ENCODE peak calls at places on chromosomes 1 and 21, in five cellular contexts. C is hepatocyte, W is lung, S is cardiac muscle cell, N is A549. H is an unnamed sample. For H3K9me3 and H3K4me1, the result is how much of the 10 kb centered on the place peaks cover.

GRCh38 chr1:84428220-84428619 is 29.9 kb downstream of the DNASE2B start:
- DNase-seq in C (no peak), W (no peak), S (no peak), N (no peak), H (no peak)

GRCh38 chr1:147496571-147496970 is 44.7 kb upstream of the BCL9 start:
- DNase-seq in C (peak), W (peak), S (peak), N (peak), H (no peak)

GRCh38 chr1:5856246-5856815 is 135.9 kb downstream of the NPHP4 start:
- DNase-seq in C (no peak), W (no peak), S (peak), N (no peak), H (no peak)

GRCh38 chr1:198575715-198576641 is 35.5 kb upstream of the ATP6V1G3 start:
- DNase-seq in C (no peak), W (no peak), S (no peak), N (no peak), H (no peak)

GRCh38 chr1:239816090-239816812 is 275.4 kb upstream of the FMN2 start:
- DNase-seq in C (peak), W (peak), S (peak), N (peak), H (no peak)

GRCh38 chr1:19648689-19649088 is 4.6 kb downstream of the NBL1 start:
- DNase-seq in C (peak), W (no peak), S (no peak), N (no peak), H (no peak)

GRCh38 chr1:219227731-219228419 is 54.2 kb downstream of the LYPLAL1 start:
- DNase-seq in C (no peak), W (no peak), S (peak), N (no peak), H (no peak)

GRCh38 chr1:162404550-162405160 is 7.3 kb downstream of the SH2D1B start:
- DNase-seq in C (no peak), W (no peak), S (peak), N (no peak), H (no peak)

GRCh38 chr1:155086856-155087535 is 8.4 kb downstream of the EFNA3 start:
- DNase-seq in C (no peak), W (no peak), S (no peak), N (no peak), H (no peak)

GRCh38 chr1:85587846-85588245 is 7.3 kb downstream of the CCN1 start:
- DNase-seq in C (no peak), W (no peak), S (peak), N (no peak), H (no peak)

GRCh38 chr21:32366191-32366590 is 26.6 kb downstream of the URB1 start:
- DNase-seq in C (no peak), W (no peak), S (no peak), N (no peak), H (no peak)

GRCh38 chr1:18948048-18948912 is 8.2 kb downstream of the IFFO2 start:
- DNase-seq in C (no peak), W (no peak), S (peak), N (no peak), H (no peak)

GRCh38 chr1:236072001-236072400 is 7.1 kb upstream of the NID1 start:
- DNase-seq in C (no peak), W (no peak), S (no peak), N (no peak), H (no peak)

GRCh38 chr1:56578963-56579875 is at the start of gene PLPP3:
- DNase-seq in C (peak), W (peak), S (peak), N (peak), H (peak)

GRCh38 chr1:10132852-10133251 is 77.5 kb upstream of the KIF1B start:
- DNase-seq in C (no peak), W (no peak), S (no peak), N (no peak), H (no peak)

GRCh38 chr1:153957744-153958110 is 685 bp downstream of the CRTC2 start:
- DNase-seq in C (no peak), W (no peak), S (no peak), N (no peak), H (no peak)

GRCh38 chr21:15159382-15160020 is 94.7 kb upstream of the NRIP1 start:
- DNase-seq in C (peak), W (no peak), S (peak), N (no peak), H (no peak)

GRCh38 chr1:54262244-54262643 is 62.3 kb downstream of the MRPL37 start:
- DNase-seq in C (no peak), W (no peak), S (no peak), N (no peak), H (no peak)

GRCh38 chr1:111587509-111588174 is 31.9 kb upstream of the RAP1A start:
- DNase-seq in C (no peak), W (no peak), S (no peak), N (no peak), H (no peak)

GRCh38 chr1:172835834-172836233 is 176.9 kb downstream of the FASLG start:
- DNase-seq in C (no peak), W (no peak), S (no peak), N (no peak), H (no peak)

GRCh38 chr1:203480525-203481084 is 5.0 kb downstream of the PRELP start:
- DNase-seq in C (peak), W (peak), S (peak), N (peak), H (peak)

GRCh38 chr1:35935989-35936388 is 5.1 kb downstream of the AGO3 start:
- DNase-seq in C (no peak), W (no peak), S (no peak), N (no peak), H (no peak)

GRCh38 chr1:7589774-7590425 is 181.2 kb upstream of the VAMP3 start:
- DNase-seq in C (no peak), W (no peak), S (no peak), N (no peak), H (no peak)

GRCh38 chr1:27508139-27508665 is 18.2 kb upstream of the WASF2 start:
- DNase-seq in C (no peak), W (no peak), S (no peak), N (no peak), H (no peak)

GRCh38 chr1:180301135-180301737 is 71.2 kb downstream of the LHX4 start:
- DNase-seq in C (no peak), W (no peak), S (no peak), N (no peak), H (no peak)

GRCh38 chr1:23029337-23029736 is 10.1 kb downstream of the KDM1A start:
- DNase-seq in C (no peak), W (no peak), S (no peak), N (no peak), H (no peak)

GRCh38 chr1:216183007-216183406 is 240.2 kb downstream of the USH2A start:
- DNase-seq in C (peak), W (no peak), S (no peak), N (no peak), H (no peak)

GRCh38 chr1:162732566-162733335 is 57.8 kb upstream of the HSD17B7 start:
- DNase-seq in C (no peak), W (no peak), S (peak), N (no peak), H (no peak)

GRCh38 chr1:151221616-151222015 is 23.3 kb downstream of the PIP5K1A start:
- DNase-seq in C (no peak), W (no peak), S (peak), N (no peak), H (no peak)

GRCh38 chr1:37765937-37766664 is 1.2 kb upstream of the EPHA10 start:
- DNase-seq in C (no peak), W (no peak), S (no peak), N (no peak), H (no peak)

GRCh38 chr1:29832471-29832870 is 596.1 kb downstream of the PTPRU start:
- DNase-seq in C (no peak), W (no peak), S (no peak), N (no peak), H (peak)

GRCh38 chr1:10889628-10890353 is 93.3 kb upstream of the CASZ1 start:
- DNase-seq in C (peak), W (no peak), S (no peak), N (no peak), H (no peak)

GRCh38 chr21:35578831-35579470 is 481.4 kb downstream of the SETD4 start:
- DNase-seq in C (no peak), W (no peak), S (peak), N (no peak), H (no peak)

GRCh38 chr1:114319480-114319879 is 165.8 kb upstream of the SYT6 start:
- DNase-seq in C (no peak), W (no peak), S (peak), N (no peak), H (no peak)

GRCh38 chr21:44793269-44794030 is 8.2 kb downstream of the UBE2G2 start:
- DNase-seq in C (peak), W (peak), S (peak), N (peak), H (no peak)

GRCh38 chr1:236670060-236670459 is 16.2 kb upstream of the ACTN2 start:
- DNase-seq in C (no peak), W (peak), S (no peak), N (no peak), H (peak)

GRCh38 chr1:147812799-147813198 is 52.4 kb upstream of the GJA5 start:
- DNase-seq in C (no peak), W (no peak), S (peak), N (no peak), H (no peak)

DNA sequence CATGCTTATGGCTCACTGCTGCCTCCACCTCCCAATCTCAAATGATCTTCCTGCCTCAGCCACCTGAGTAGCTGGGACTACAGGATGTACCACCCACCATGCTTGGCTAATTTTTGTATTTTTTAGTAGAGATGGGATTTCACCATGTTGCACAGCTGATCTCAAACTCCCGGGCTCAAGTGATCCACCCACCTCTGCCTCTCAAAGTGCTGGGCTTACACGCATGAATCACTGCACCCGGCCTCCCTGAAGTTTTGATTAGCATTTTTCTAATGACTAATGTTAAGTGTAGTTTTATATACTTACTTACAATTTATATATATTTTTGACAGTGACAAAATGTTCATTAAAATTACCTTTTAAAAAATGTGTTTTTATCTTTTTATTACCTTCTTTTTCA is 41.1 kb downstream of the ZNF678 start:
- DNase-seq in C (no peak), W (no peak), S (peak), N (no peak), H (no peak)
- H3K9me3 ChIP-seq in C (half or more), W (under half), S (under half), N (half or more), H (under half)

GRCh38 chr1:21307663-21308062 is 17.4 kb upstream of the ECE1 start:
- DNase-seq in C (no peak), W (no peak), S (no peak), N (no peak), H (no peak)
- H3K4me3 ChIP-seq in C (no peak), W (no peak), S (no peak), N (no peak), H (no peak)

DNA sequence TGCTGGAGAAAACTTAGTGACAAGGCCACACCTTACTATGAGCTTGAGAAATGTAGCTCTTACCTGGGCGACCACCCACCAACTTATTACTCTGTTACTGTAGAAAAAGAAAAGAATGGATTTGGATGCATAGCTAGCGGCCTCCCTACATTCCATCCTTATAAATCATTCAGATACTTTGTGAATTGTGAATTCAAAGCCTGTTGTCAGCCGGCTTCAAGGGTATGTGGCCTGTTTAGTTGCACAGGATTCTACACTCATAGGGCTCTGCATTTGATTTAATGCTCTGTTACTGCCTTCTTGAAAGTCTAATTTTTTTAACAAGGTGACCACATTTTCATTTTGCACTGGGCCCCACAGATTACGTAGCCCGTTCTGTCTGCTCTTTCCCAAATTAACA is 71.7 kb upstream of the GCLM start:
- DNase-seq in C (no peak), W (no peak), S (peak), N (no peak), H (no peak)
- H3K4me1 ChIP-seq in C (under half), W (under half), S (under half), N (under half), H (under half)

DNA sequence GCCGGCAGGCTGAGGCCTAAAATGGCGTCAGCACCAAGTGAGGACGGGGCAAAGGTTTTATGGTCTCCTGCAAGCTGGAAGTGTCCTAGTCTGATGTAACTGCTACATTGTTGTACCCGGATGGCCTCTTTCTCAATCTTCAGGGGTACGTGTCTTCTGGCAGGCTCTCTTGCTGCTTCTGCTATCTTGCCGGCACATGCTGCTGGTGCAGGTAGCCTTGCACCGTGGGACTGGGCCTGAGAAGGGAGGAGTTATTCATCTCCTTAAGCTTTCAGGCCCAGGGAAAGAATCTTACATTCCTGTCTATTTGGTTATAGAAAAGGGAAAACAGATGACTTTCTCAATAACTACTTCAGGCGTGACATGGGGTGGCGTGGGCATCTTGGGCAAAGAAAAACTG is 72.2 kb downstream of the ZNF678 start:
- DNase-seq in C (no peak), W (no peak), S (no peak), N (no peak), H (no peak)
- H3K9me3 ChIP-seq in C (under half), W (half or more), S (under half), N (half or more), H (half or more)

GRCh38 chr1:91091812-91092211 is 70.0 kb upstream of the ZNF644 start:
- DNase-seq in C (no peak), W (no peak), S (no peak), N (no peak), H (no peak)

GRCh38 chr1:91098299-91098901 is 76.6 kb upstream of the ZNF644 start:
- DNase-seq in C (no peak), W (no peak), S (peak), N (no peak), H (no peak)

GRCh38 chr1:91092503-91092902 is 70.7 kb upstream of the ZNF644 start:
- DNase-seq in C (no peak), W (no peak), S (no peak), N (no peak), H (no peak)
- H3K4me3 ChIP-seq in C (no peak), W (no peak), S (no peak), N (no peak), H (no peak)

GRCh38 chr1:81702079-81702715 is 98.5 kb upstream of the ADGRL2 start:
- DNase-seq in C (no peak), W (no peak), S (no peak), N (no peak), H (no peak)

GRCh38 chr1:81703352-81703735 is 97.4 kb upstream of the ADGRL2 start:
- DNase-seq in C (no peak), W (no peak), S (peak), N (no peak), H (no peak)

GRCh38 chr1:81702903-81703302 is 97.8 kb upstream of the ADGRL2 start:
- DNase-seq in C (no peak), W (no peak), S (peak), N (no peak), H (no peak)

GRCh38 chr1:81701071-81701470 is 99.7 kb upstream of the ADGRL2 start:
- DNase-seq in C (no peak), W (no peak), S (no peak), N (no peak), H (no peak)

GRCh38 chr1:81703736-81704463 is 96.8 kb upstream of the ADGRL2 start:
- DNase-seq in C (no peak), W (no peak), S (peak), N (no peak), H (no peak)
- H3K4me1 ChIP-seq in C (under half), W (under half), S (under half), N (under half), H (under half)

GRCh38 chr21:23601549-23601948 is 2005.7 kb downstream of the MRPL39 start:
- DNase-seq in C (no peak), W (no peak), S (no peak), N (no peak), H (no peak)
- H3K9me3 ChIP-seq in C (under half), W (under half), S (under half), N (under half), H (under half)

H was measured in esophagus muscularis mucosa.